ENCODE peak calls at places on chromosome 19, in six cellular contexts. H, I, B, Q, G and O are unnamed samples. For H3K4me1, the result is how much of the 10 kb centered on the place peaks cover.

GRCh38 chr19:18768997-18769891 is 21.9 kb downstream of the COMP start:
- DNase-seq in H (no peak), I (no peak), B (no peak), Q (no peak), G (no peak), O (no peak)

GRCh38 chr19:43470288-43470687 is 4.9 kb upstream of the LYPD3 start:
- DNase-seq in H (peak), I (no peak), B (peak), Q (no peak), G (no peak), O (no peak)

GRCh38 chr19:51354742-51355148 is 11.4 kb downstream of the ETFB start:
- DNase-seq in H (peak), I (peak), B (no peak), Q (no peak), G (no peak), O (no peak)

GRCh38 chr19:18208098-18208951 is 4.5 kb upstream of the RAB3A start:
- DNase-seq in H (peak), I (no peak), B (peak), Q (peak), G (peak), O (peak)

GRCh38 chr19:44757057-44757734 is 8.7 kb downstream of the BCL3 start:
- DNase-seq in H (peak), I (no peak), B (no peak), Q (peak), G (peak), O (peak)

GRCh38 chr19:7340959-7341837 is 7.5 kb upstream of the ARHGEF18 start:
- DNase-seq in H (peak), I (peak), B (peak), Q (peak), G (peak), O (peak)

GRCh38 chr19:38315657-38316476 is at the start of gene YIF1B:
- DNase-seq in H (peak), I (peak), B (peak), Q (peak), G (peak), O (peak)

GRCh38 chr19:49837009-49837310 is 14.0 kb upstream of the PTOV1 start:
- DNase-seq in H (no peak), I (no peak), B (no peak), Q (no peak), G (no peak), O (no peak)

GRCh38 chr19:54573330-54573872 is at the start of gene LILRA2:
- DNase-seq in H (no peak), I (no peak), B (no peak), Q (no peak), G (no peak), O (no peak)

GRCh38 chr19:32257326-32258073 is 87.9 kb upstream of the ZNF507 start:
- DNase-seq in H (no peak), I (no peak), B (no peak), Q (no peak), G (no peak), O (no peak)

GRCh38 chr19:48867119-48867921 is 1.1 kb downstream of the PLEKHA4 start:
- DNase-seq in H (no peak), I (no peak), B (no peak), Q (no peak), G (no peak), O (no peak)

GRCh38 chr19:49129238-49129583 is 9.9 kb downstream of the PPFIA3 start:
- DNase-seq in H (no peak), I (no peak), B (no peak), Q (no peak), G (no peak), O (no peak)

GRCh38 chr19:45884682-45885555 is 1.0 kb downstream of the IRF2BP1 start:
- DNase-seq in H (no peak), I (no peak), B (no peak), Q (peak), G (no peak), O (peak)

GRCh38 chr19:51311388-51312257 is at the start of gene IGLON5:
- DNase-seq in H (no peak), I (peak), B (no peak), Q (no peak), G (no peak), O (no peak)

GRCh38 chr19:44277331-44277730 is 17.6 kb downstream of the ZNF233 start:
- DNase-seq in H (no peak), I (no peak), B (no peak), Q (no peak), G (no peak), O (no peak)

GRCh38 chr19:17445526-17446165 is 2.8 kb downstream of the TMEM221 start:
- DNase-seq in H (no peak), I (no peak), B (no peak), Q (no peak), G (no peak), O (no peak)

GRCh38 chr19:18682807-18683108 is 722 bp upstream of the CRTC1 start:
- DNase-seq in H (no peak), I (no peak), B (no peak), Q (no peak), G (no peak), O (no peak)

GRCh38 chr19:45812297-45812696 is 2.8 kb downstream of the RSPH6A start:
- DNase-seq in H (no peak), I (no peak), B (no peak), Q (no peak), G (no peak), O (no peak)

GRCh38 chr19:49056101-49056901 is 1.2 kb downstream of the CGB7 start:
- DNase-seq in H (peak), I (peak), B (peak), Q (peak), G (peak), O (peak)

GRCh38 chr19:782195-783043 is 14.8 kb upstream of the PTBP1 start:
- DNase-seq in H (peak), I (peak), B (peak), Q (no peak), G (no peak), O (no peak)
- H3K27ac ChIP-seq in H (peak), I (peak), B (peak), Q (peak), G (peak), O (peak)

DNA sequence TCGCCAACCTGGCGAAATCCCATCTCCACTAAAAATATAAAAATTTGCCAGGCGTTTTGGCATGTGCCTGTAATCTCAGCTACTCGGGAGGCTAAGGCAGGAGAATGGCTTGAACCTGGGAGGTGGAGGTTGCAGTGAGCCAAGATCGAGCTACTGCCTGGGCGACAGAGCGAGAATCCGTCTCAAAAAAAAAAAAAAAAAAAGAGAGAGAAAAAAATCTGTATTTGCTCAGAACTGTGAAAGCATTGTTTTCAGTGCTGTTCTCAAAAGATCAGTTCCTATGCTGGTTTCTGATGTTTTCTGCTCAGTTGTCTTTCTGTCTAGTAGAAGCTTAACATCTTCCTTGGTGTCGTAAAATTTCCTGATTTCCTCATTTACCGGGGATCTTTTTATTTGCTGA is 2.5 kb downstream of the SF3A2 start:
- DNase-seq in H (no peak), I (no peak), B (no peak), Q (no peak), G (no peak), O (no peak)
- H3K4me1 ChIP-seq in H (under half), I (under half), B (under half), Q (half or more), G (half or more), O (half or more)

GRCh38 chr19:4060621-4061177 is 6.0 kb downstream of the ZBTB7A start:
- DNase-seq in H (no peak), I (no peak), B (no peak), Q (peak), G (no peak), O (no peak)
- H3K4me3 ChIP-seq in H (no peak), I (no peak), B (peak), Q (peak), G (peak), O (peak)

GRCh38 chr19:1262687-1263123 is 6.4 kb upstream of the CIRBP start:
- DNase-seq in H (no peak), I (no peak), B (no peak), Q (no peak), G (no peak), O (peak)
- H3K27ac ChIP-seq in H (peak), I (peak), B (peak), Q (peak), G (peak), O (peak)

GRCh38 chr19:40808497-40808896 is 9.5 kb downstream of the EGLN2 start:
- DNase-seq in H (no peak), I (no peak), B (no peak), Q (no peak), G (no peak), O (no peak)

GRCh38 chr19:40811478-40812341 is 12.7 kb downstream of the EGLN2 start:
- DNase-seq in H (no peak), I (peak), B (no peak), Q (no peak), G (no peak), O (no peak)

GRCh38 chr19:40809358-40810086 is 10.5 kb downstream of the EGLN2 start:
- DNase-seq in H (no peak), I (no peak), B (no peak), Q (no peak), G (no peak), O (no peak)

GRCh38 chr19:40808021-40808325 is 9.0 kb downstream of the EGLN2 start:
- DNase-seq in H (no peak), I (no peak), B (no peak), Q (no peak), G (no peak), O (no peak)

GRCh38 chr19:40810160-40810559 is 11.2 kb downstream of the EGLN2 start:
- DNase-seq in H (no peak), I (no peak), B (no peak), Q (no peak), G (no peak), O (no peak)
- H3K4me1 ChIP-seq in H (under half), I (under half), B (under half), Q (half or more), G (half or more), O (half or more)

GRCh38 chr19:10601999-10602329 is 14.9 kb upstream of the AP1M2 start:
- DNase-seq in H (no peak), I (no peak), B (no peak), Q (no peak), G (no peak), O (no peak)

GRCh38 chr19:10603873-10604459 is 16.9 kb upstream of the AP1M2 start:
- DNase-seq in H (no peak), I (no peak), B (no peak), Q (no peak), G (no peak), O (no peak)

GRCh38 chr19:10603084-10603872 is 16.2 kb upstream of the AP1M2 start:
- DNase-seq in H (no peak), I (no peak), B (no peak), Q (peak), G (peak), O (peak)

GRCh38 chr19:10602330-10603083 is 15.4 kb upstream of the AP1M2 start:
- DNase-seq in H (peak), I (peak), B (peak), Q (peak), G (peak), O (peak)

DNA sequence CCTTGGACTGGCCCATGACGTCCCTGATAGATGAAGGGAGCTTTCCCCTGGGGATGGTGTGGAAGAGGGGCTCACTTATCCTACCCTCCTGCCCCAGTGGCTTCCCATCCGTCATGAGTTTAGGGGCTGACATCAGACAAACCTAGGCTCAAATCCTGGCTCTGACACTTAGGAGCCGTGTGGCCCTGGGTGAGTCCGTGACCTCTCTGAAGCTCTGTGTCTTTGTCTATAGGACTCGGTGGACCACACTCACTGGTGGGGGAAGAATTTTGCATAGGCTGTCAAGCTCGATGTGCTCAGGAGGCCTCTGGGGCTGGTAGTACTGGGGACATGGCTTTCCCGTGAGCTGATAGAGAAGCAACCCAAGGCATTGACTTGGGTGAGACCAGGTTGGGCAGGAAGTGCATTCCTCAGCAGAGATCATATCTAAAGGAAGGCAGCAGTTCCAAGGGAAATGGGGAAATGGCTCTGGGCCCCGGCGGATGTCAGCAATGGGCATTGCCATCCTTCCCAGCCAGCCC is 17.4 kb upstream of the AP1M2 start:
- DNase-seq in H (no peak), I (no peak), B (peak), Q (no peak), G (peak), O (peak)
- H3K4me3 ChIP-seq in H (no peak), I (no peak), B (no peak), Q (peak), G (peak), O (peak)

DNA sequence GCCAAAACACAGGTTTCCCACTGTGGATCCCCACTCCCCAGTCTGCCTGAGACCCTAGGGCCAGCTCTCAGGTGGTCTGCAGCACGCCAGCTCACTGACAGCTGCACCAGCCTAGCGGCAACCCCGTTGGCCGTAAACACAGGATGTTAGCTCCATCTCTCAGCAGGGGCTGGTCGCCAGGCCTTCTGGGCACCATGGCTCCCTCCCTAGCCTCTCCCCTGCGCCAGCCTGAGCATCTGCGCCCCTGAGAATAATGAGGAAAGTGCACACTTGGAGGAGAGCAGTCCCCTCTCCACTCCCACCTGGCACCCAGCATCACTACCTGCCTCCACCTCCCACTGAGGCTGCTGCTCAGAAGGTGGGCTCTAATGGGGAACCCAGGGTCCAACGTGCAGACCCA is 20.8 kb upstream of the EPHX3 start:
- DNase-seq in H (no peak), I (no peak), B (no peak), Q (no peak), G (no peak), O (no peak)
- H3K27ac ChIP-seq in H (no peak), I (no peak), B (no peak), Q (peak), G (peak), O (peak)

GRCh38 chr19:15404780-15405211 is 14.0 kb downstream of the AKAP8L start:
- DNase-seq in H (no peak), I (no peak), B (no peak), Q (no peak), G (no peak), O (no peak)

GRCh38 chr19:15402411-15403150 is 16.2 kb downstream of the AKAP8L start:
- DNase-seq in H (no peak), I (no peak), B (no peak), Q (peak), G (peak), O (no peak)

GRCh38 chr19:15401397-15401710 is 17.4 kb downstream of the AKAP8L start:
- DNase-seq in H (no peak), I (no peak), B (no peak), Q (no peak), G (no peak), O (no peak)

GRCh38 chr19:15403151-15403531 is 15.6 kb downstream of the AKAP8L start:
- DNase-seq in H (no peak), I (no peak), B (no peak), Q (no peak), G (no peak), O (no peak)

DNA sequence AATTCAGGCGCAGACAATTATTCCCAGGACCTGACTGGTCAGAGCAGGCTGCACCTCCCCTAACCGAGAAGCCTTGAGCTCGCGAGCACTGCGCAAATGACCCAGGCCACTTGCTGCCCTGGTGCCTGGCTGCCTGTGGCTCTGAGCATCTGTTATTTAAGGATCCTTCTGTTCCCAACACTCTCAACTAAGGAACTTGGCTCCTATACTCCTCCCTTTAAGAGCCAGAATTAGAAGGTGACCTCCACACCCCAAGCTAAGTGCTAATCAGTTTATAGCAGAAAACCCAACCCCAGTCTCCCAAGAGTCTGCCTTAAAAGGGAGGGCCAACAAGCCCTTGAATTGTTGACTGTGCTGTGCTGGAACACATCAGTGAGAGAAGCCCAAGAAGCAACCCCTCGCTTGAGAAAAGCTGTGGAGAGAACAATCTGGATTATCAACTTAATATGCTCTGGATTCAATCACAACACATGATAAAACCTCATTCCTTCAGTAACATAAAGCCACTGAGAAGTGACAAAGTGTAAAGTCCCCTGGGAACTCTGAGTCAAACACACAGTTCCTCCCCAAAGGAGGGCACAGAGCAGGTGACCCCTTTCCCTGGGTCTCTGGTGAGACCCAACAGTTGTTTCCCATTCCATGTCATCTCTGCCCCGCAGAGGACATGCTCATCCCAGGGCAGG is 14.6 kb downstream of the AKAP8L start:
- DNase-seq in H (no peak), I (no peak), B (no peak), Q (no peak), G (no peak), O (no peak)
- H3K4me1 ChIP-seq in H (under half), I (under half), B (under half), Q (half or more), G (half or more), O (half or more)

GRCh38 chr19:4369888-4370260 is 26.5 kb downstream of the MPND start:
- DNase-seq in H (peak), I (no peak), B (no peak), Q (peak), G (no peak), O (peak)

GRCh38 chr19:4369109-4369887 is 25.9 kb downstream of the MPND start:
- DNase-seq in H (no peak), I (no peak), B (no peak), Q (peak), G (peak), O (peak)

GRCh38 chr19:4371898-4372629 is 28.3 kb downstream of the SH3GL1 start:
- DNase-seq in H (no peak), I (no peak), B (no peak), Q (no peak), G (no peak), O (no peak)

GRCh38 chr19:4371209-4371897 is 28.0 kb downstream of the MPND start:
- DNase-seq in H (no peak), I (no peak), B (no peak), Q (peak), G (no peak), O (no peak)

GRCh38 chr19:4370418-4371041 is 27.2 kb downstream of the MPND start:
- DNase-seq in H (no peak), I (no peak), B (no peak), Q (no peak), G (no peak), O (no peak)
- H3K4me3 ChIP-seq in H (no peak), I (no peak), B (no peak), Q (no peak), G (peak), O (no peak)